ENCODE peak calls at places on chromosomes 4 and X, in six cellular contexts. S is aorta, O is mesendoderm, U is NT2/D1, Q is stomach, D is SK-N-SH. N is an unnamed sample. For H3K4me1, the result is how much of the 10 kb centered on the place peaks cover.

GRCh38 chrX:155246748-155247147 is 17.5 kb downstream of the RAB39B start:
- DNase-seq in S (no peak), O (peak), U (no peak), Q (no peak), D (no peak), N (no peak)

GRCh38 chrX:63128509-63128908 is 222.6 kb downstream of the SPIN4 start:
- DNase-seq in S (no peak), O (peak), U (peak), Q (no peak), D (peak), N (no peak)

GRCh38 chrX:37922926-37923325 is 75.6 kb upstream of the DYNLT3 start:
- DNase-seq in S (no peak), O (no peak), U (no peak), Q (no peak), D (no peak), N (no peak)

GRCh38 chrX:21940356-21940829 is at the start of gene SMS:
- DNase-seq in S (peak), O (peak), U (peak), Q (peak), D (peak), N (peak)

GRCh38 chr4:164771088-164771487 is 17.2 kb downstream of the SMIM31 start:
- DNase-seq in S (no peak), O (no peak), U (no peak), Q (no peak), D (no peak), N (no peak)

GRCh38 chrX:336227-336626 is 17.6 kb upstream of the GTPBP6 start:
- DNase-seq in S (peak), O (no peak), U (no peak), Q (no peak), D (no peak), N (peak)

GRCh38 chr4:170884965-170885583 is 795.3 kb upstream of the AADAT start:
- DNase-seq in S (no peak), O (no peak), U (no peak), Q (no peak), D (no peak), N (no peak)

GRCh38 chr4:116018831-116019230 is 905.4 kb upstream of the NDST4 start:
- DNase-seq in S (no peak), O (no peak), U (no peak), Q (no peak), D (no peak), N (no peak)

GRCh38 chr4:1278336-1278670 is 11.4 kb upstream of the MAEA start:
- DNase-seq in S (no peak), O (no peak), U (no peak), Q (no peak), D (no peak), N (no peak)

GRCh38 chrX:107154787-107155620 is 36.4 kb upstream of the RBM41 start:
- DNase-seq in S (no peak), O (peak), U (no peak), Q (no peak), D (no peak), N (no peak)

GRCh38 chr4:5027366-5027765 is 8.1 kb upstream of the CYTL1 start:
- DNase-seq in S (no peak), O (no peak), U (no peak), Q (peak), D (no peak), N (no peak)

GRCh38 chrX:11970935-11971334 is 167.3 kb upstream of the FRMPD4 start:
- DNase-seq in S (no peak), O (no peak), U (no peak), Q (no peak), D (no peak), N (no peak)

GRCh38 chr4:153507679-153508073 is 41.5 kb downstream of the TMEM131L start:
- DNase-seq in S (no peak), O (no peak), U (no peak), Q (peak), D (no peak), N (no peak)

GRCh38 chrX:70656304-70656703 is 211.7 kb downstream of the DLG3 start:
- DNase-seq in S (no peak), O (no peak), U (no peak), Q (no peak), D (no peak), N (no peak)

GRCh38 chr4:2352171-2352570 is 66.3 kb downstream of the ZFYVE28 start:
- DNase-seq in S (no peak), O (no peak), U (no peak), Q (no peak), D (no peak), N (no peak)

GRCh38 chr4:113978561-113979156 is 788 bp downstream of the ARSJ start:
- DNase-seq in S (peak), O (peak), U (no peak), Q (no peak), D (peak), N (peak)

GRCh38 chrX:12973561-12974216 is 1.2 kb upstream of the TMSB4X start:
- DNase-seq in S (peak), O (no peak), U (no peak), Q (peak), D (no peak), N (no peak)

GRCh38 chr4:164571593-164572385 is 182.1 kb upstream of the SMIM31 start:
- DNase-seq in S (peak), O (peak), U (no peak), Q (no peak), D (no peak), N (no peak)

GRCh38 chrX:109740076-109740809 is 7.2 kb upstream of the ACSL4 start:
- DNase-seq in S (no peak), O (no peak), U (no peak), Q (no peak), D (no peak), N (no peak)

GRCh38 chr4:150970685-150971151 is 44.4 kb downstream of the LRBA start:
- DNase-seq in S (no peak), O (no peak), U (no peak), Q (no peak), D (no peak), N (no peak)

GRCh38 chr4:53659112-53659511 is 67.8 kb upstream of the LNX1 start:
- DNase-seq in S (no peak), O (no peak), U (no peak), Q (no peak), D (peak), N (no peak)

GRCh38 chr4:105158837-105159236 is 12.2 kb downstream of the TET2 start:
- DNase-seq in S (peak), O (peak), U (no peak), Q (no peak), D (no peak), N (peak)

GRCh38 chr4:155026715-155027114 is 181.7 kb upstream of the NPY2R start:
- DNase-seq in S (no peak), O (no peak), U (no peak), Q (no peak), D (no peak), N (no peak)

GRCh38 chr4:2366252-2367192 is 51.9 kb downstream of the ZFYVE28 start:
- DNase-seq in S (peak), O (no peak), U (no peak), Q (no peak), D (no peak), N (no peak)

GRCh38 chr4:119068529-119068962 is 67.1 kb upstream of the MYOZ2 start:
- DNase-seq in S (no peak), O (peak), U (peak), Q (no peak), D (no peak), N (no peak)

GRCh38 chr4:16830081-16830480 is 68.4 kb downstream of the LDB2 start:
- DNase-seq in S (no peak), O (no peak), U (no peak), Q (no peak), D (no peak), N (no peak)

GRCh38 chr4:40170588-40170987 is 26.2 kb upstream of the RHOH start:
- DNase-seq in S (no peak), O (no peak), U (no peak), Q (no peak), D (no peak), N (no peak)

GRCh38 chrX:129955682-129956081 is 26.8 kb upstream of the BCORL1 start:
- DNase-seq in S (no peak), O (no peak), U (no peak), Q (no peak), D (no peak), N (no peak)

GRCh38 chr4:90012918-90013317 is 114.3 kb upstream of the CCSER1 start:
- DNase-seq in S (no peak), O (no peak), U (no peak), Q (no peak), D (no peak), N (no peak)

GRCh38 chr4:186148335-186148975 is 42.9 kb upstream of the CYP4V2 start:
- DNase-seq in S (no peak), O (no peak), U (no peak), Q (no peak), D (no peak), N (no peak)

GRCh38 chr4:10722957-10723356 is 38.4 kb upstream of the CLNK start:
- DNase-seq in S (no peak), O (no peak), U (no peak), Q (no peak), D (no peak), N (no peak)

GRCh38 chrX:155179343-155179997 is 36.8 kb upstream of the VBP1 start:
- DNase-seq in S (no peak), O (no peak), U (no peak), Q (no peak), D (no peak), N (no peak)

GRCh38 chrX:12159799-12160198 is 21.5 kb downstream of the FRMPD4 start:
- DNase-seq in S (no peak), O (peak), U (no peak), Q (no peak), D (no peak), N (no peak)

DNA sequence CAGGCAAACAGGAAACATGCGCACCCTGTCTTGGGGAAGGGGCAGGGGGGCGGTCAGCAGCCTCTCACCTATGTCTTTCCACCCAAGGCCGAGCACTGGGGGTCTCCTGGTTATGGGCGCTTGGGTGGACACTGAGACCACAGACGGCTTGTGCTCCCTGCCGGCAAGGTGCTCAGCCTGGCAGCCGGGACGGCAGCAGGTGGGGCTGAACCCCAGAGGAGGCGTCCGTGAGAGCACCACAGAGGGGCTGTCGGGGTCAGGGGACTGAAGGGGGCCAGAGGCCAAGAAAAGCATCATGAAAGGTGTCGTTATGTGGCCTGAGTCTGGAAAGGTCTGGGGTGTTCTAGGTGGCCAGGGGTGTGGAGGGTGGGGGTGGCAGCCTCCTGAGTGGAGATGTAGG is 19.6 kb downstream of the DOK7 start:
- DNase-seq in S (no peak), O (no peak), U (no peak), Q (no peak), D (no peak), N (no peak)
- H3K4me1 ChIP-seq in S (under half), O (under half), U (half or more), Q (half or more), D (under half), N (under half)

DNA sequence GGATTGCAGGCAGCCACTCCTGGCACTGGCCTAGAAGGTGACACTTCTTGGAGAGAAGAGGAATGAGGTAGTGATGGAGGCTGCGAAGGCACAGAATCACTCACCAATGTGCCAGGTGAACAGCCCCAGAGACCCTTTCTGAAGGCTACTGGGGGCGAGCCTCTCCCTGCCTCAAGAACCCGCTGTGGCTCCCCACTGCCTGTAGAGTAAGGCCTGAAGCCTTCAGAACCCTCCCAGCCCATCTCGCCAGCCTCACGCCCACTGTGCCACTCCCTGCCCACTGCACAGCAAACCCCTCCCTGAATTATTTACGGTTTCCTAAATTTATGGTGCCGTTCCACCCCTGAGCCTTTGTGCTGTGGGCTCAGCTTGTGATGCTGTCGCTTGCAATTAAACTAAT is 24.2 kb upstream of the SORCS2 start:
- DNase-seq in S (no peak), O (no peak), U (no peak), Q (no peak), D (no peak), N (no peak)
- H3K4me1 ChIP-seq in S (under half), O (under half), U (under half), Q (under half), D (under half), N (under half)

DNA sequence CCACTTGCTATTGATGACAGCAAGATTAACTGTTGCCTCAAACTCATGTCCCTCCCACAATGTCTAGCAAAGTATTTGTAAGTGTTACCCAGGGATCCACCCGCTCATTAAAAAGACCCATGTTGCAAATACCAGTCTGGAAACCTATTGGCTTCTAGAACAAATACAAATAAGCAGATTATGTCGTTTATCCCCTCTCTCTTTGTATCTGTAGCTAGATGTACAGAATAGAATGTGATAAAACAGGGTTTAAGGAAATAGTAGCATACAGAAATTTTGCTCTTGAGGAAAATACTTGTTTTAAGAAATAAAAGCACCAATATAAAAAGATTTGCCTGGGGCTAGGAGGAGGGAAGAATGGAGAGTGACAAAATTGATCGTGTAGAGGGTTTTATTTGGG is 142.7 kb upstream of the ZIC3 start:
- DNase-seq in S (no peak), O (peak), U (no peak), Q (no peak), D (no peak), N (no peak)
- H3K4me1 ChIP-seq in S (under half), O (under half), U (under half), Q (under half), D (under half), N (under half)

GRCh38 chrX:10023821-10024220 is 56.7 kb downstream of the CLDN34 start:
- DNase-seq in S (no peak), O (no peak), U (no peak), Q (no peak), D (no peak), N (no peak)
- H3K4me1 ChIP-seq in S (under half), O (under half), U (under half), Q (under half), D (under half), N (under half)

GRCh38 chr4:139972305-139972704 is 181.7 kb downstream of the MAML3 start:
- DNase-seq in S (no peak), O (no peak), U (no peak), Q (no peak), D (no peak), N (no peak)
- H3K4me1 ChIP-seq in S (under half), O (under half), U (under half), Q (half or more), D (under half), N (half or more)

DNA sequence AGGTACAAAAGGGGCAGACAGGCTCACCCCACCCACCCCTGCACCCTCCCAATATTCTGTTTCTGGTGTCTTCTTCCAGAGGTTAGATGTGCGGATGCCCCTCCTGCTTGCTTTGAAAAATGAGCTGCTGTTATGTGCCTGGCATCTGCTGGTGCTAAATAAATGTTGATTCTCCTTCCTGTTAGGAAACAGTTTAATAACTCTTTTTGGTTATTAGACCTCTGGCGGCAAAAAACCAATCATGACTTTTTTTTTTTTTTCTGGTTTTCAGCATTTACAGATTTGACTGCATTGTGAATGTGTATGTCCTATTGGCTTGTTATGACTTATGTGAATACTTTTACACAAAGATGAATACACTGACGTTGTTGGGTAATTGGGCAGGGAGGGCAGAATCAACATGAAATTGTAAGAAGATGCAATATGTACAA is 13.6 kb upstream of the TMEM156 start:
- DNase-seq in S (no peak), O (no peak), U (no peak), Q (no peak), D (peak), N (no peak)
- H3K4me1 ChIP-seq in S (under half), O (under half), U (under half), Q (half or more), D (under half), N (half or more)

N was measured in left lung.